ENCODE peak calls at places on chromosome 12, in four cellular contexts. T, Z, K and G are unnamed samples.

GRCh38 chr12:47746523-47746922 is 12.2 kb downstream of the RAPGEF3 start:
- DNase-seq in T (no peak), Z (no peak), K (no peak), G (no peak)

GRCh38 chr12:79895041-79895440 is 39.9 kb downstream of the PPP1R12A start:
- DNase-seq in T (no peak), Z (no peak), K (no peak), G (no peak)

GRCh38 chr12:92854344-92854743 is 74.8 kb downstream of the EEA1 start:
- DNase-seq in T (no peak), Z (peak; percentile 52), K (no peak), G (no peak)

GRCh38 chr12:5379737-5380496 is 52.0 kb upstream of the NTF3 start:
- DNase-seq in T (no peak), Z (no peak), K (peak; percentile 13), G (no peak)

GRCh38 chr12:107522692-107523477 is 162.7 kb upstream of the PWP1 start:
- DNase-seq in T (peak; percentile 68), Z (peak; percentile 20), K (no peak), G (peak; percentile 26)

GRCh38 chr12:88993655-88994054 is 358.6 kb downstream of the DUSP6 start:
- DNase-seq in T (no peak), Z (peak; percentile 36), K (no peak), G (peak; percentile 12)

GRCh38 chr12:31456562-31456961 is 130.6 kb upstream of the SINHCAF start:
- DNase-seq in T (no peak), Z (no peak), K (no peak), G (no peak)

GRCh38 chr12:81377771-81378170 is 299.9 kb downstream of the ACSS3 start:
- DNase-seq in T (no peak), Z (no peak), K (no peak), G (no peak)

GRCh38 chr12:79921786-79922185 is 13.1 kb downstream of the PPP1R12A start:
- DNase-seq in T (no peak), Z (no peak), K (no peak), G (no peak)

GRCh38 chr12:87667378-87667777 is 361.8 kb downstream of the C12orf50 start:
- DNase-seq in T (no peak), Z (no peak), K (no peak), G (no peak)

GRCh38 chr12:118981285-118982201 is at the start of gene SRRM4:
- DNase-seq in T (peak; percentile 95), Z (no peak), K (no peak), G (no peak)

GRCh38 chr12:7144414-7145120 is 14.4 kb downstream of the CLSTN3 start:
- DNase-seq in T (no peak), Z (no peak), K (no peak), G (peak; percentile 48)

GRCh38 chr12:38761636-38762342 is 143.6 kb downstream of the CPNE8 start:
- DNase-seq in T (no peak), Z (no peak), K (no peak), G (no peak)

GRCh38 chr12:94994312-94994711 is 9.2 kb downstream of the NDUFA12 start:
- DNase-seq in T (no peak), Z (no peak), K (no peak), G (no peak)

DNA sequence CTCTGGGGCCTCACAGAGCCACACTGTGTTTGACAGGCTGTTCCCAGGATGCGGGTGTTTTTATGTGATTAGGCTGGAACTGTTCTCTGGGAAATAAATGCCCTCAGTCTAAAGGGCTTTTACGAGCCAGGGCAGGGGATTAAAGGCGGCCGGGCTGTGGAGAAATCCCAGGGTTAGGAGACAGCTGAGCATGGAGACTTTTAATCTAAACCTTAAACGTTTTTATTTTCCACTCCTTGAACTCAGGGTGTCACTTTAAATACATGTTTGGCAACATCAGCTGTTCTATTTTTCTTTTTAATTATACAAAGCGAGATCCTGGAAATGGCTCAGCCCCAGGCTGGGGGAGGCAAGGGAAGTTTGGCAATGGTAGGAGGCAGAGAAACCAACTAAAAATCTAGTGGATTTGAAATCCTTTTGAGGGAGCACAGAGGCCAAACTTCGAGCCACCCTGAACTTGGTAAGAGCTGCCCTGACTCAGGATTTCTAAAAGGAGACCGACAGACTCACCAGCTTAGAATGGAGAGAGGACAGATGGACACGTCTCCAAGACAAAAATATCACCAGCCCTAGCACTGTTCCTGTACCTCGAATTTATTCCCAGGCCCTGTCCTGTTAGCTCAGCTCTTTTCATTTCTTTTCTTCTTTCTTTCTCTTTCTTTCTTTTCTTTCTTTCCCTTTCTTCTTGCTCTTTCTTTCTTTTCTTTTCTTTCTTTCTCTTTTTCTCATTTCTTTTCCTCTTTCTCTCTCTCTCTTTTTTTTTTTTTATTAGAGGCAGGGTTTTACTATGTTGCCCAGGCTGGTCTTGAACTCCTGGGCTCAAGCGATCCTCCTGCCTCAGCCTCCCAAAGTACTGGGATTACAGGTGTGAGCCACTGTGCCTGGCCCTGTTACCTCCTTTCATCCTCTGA is 15.8 kb upstream of the ORAI1 start:
- DNase-seq in T (no peak), Z (no peak), K (no peak), G (peak; percentile 19)
- TF ChIP-seq SUZ12 in T (no peak), Z (no peak), K (no peak), G (no peak)

DNA sequence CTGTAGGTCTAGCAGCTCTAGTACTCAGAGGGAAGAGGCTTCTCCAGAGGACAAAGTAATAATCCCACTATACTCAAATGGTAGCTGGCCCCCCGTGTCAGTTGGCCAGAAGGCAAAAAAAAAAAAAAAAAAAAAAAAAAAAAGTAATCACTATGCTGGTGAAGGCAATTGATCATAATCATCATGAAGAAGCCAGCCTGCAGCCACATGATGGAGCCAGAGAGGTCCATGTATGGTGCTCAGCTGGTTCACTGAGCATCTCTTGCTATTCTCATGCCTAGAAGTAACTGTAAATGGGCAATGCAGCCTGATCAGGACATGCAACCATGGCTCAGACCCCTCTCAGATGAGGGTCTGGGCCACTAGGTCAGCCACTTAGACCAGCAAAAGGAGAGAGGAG is 378.8 kb downstream of the MED13L start:
- DNase-seq in T (no peak), Z (no peak), K (no peak), G (peak; percentile 14)
- TF ChIP-seq SP1 in T (no peak), Z (no peak), K (no peak), G (no peak)

DNA sequence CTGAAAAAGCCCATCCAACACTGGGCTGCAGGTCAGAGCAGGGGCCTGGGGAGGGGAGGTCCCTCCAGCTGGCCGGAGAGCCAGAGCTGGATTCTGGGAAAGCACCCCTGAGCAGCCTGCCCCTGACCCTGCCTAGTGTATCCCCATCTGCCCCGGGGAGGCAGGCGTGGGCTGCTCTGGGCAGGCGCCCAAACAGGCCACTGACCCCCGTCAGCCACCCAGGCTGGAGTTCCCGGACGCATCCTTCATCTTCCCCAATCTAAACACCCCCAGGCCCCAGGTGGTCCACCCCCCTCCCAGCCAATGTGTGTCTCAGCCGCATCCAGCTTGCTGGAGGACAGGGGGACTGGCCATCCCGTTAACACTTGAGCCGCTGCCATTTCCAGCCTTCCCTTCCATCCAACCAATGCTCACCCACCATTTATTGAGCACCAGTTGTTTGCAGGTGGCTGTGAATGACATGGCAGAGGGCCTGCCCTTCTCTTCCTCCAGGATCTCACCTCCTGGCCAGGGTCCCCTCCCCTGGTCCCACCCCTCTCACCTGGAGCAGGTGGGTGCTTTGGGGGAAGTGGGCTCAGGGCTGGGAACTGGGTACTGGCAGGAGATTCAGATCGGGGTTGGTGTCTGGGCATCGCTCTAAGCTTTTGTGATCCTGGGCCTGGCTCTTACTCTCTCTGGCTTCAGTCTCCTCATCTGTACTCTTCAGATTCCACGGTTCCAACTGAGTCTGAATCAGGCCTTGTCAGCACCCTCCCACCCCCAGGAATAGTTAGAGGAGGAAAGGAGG is 743 bp upstream of the DTX1 start:
- DNase-seq in T (no peak), Z (no peak), K (no peak), G (no peak)
- TF ChIP-seq SUZ12 in T (no peak), Z (no peak), K (no peak), G (no peak)

GRCh38 chr12:50211392-50212070 is 44.4 kb upstream of the CERS5 start:
- DNase-seq in T (no peak), Z (no peak), K (no peak), G (no peak)
- TF ChIP-seq SP1 in T (no peak), Z (no peak), K (no peak), G (no peak)